ENCODE peak calls at places on chromosomes 2 and 18, in seven cellular contexts. J is adrenal gland; I is CD8-positive, alpha-beta T cell; T is upper lobe of right lung; N is HCT116; B is neural progenitor cell; L is esophagus muscularis mucosa. X is an unnamed sample. For H3K4me1, the result is how much of the 10 kb centered on the place peaks cover.

GRCh38 chr2:164954954-164955701 is at the start of gene SLC38A11:
- DNase-seq in I (no peak), B (no peak), L (no peak), J (peak), T (peak), N (no peak), X (no peak)

GRCh38 chr18:3330622-3331021 is 68.7 kb downstream of the MYL12B start:
- DNase-seq in I (no peak), T (no peak), N (no peak), J (no peak), L (no peak), B (no peak), X (no peak)

GRCh38 chr2:145431181-145431951 is 911.4 kb upstream of the ZEB2 start:
- DNase-seq in N (no peak), T (no peak), B (peak), L (no peak), I (no peak), J (no peak), X (no peak)

GRCh38 chr2:130181338-130181879 is at the start of gene SMPD4:
- DNase-seq in N (peak), T (peak), I (peak), B (peak), L (peak), J (peak), X (no peak)

GRCh38 chr18:76412010-76412817 is 82.8 kb downstream of the ZNF516 start:
- DNase-seq in T (no peak), J (peak), L (no peak), B (no peak), N (no peak), I (no peak), X (no peak)

GRCh38 chr18:76874643-76875389 is 52.5 kb downstream of the ZNF236 start:
- DNase-seq in J (no peak), N (peak), T (no peak), B (peak), L (no peak), I (no peak), X (no peak)

GRCh38 chr2:105809099-105809473 is 64.4 kb downstream of the NCK2 start:
- DNase-seq in I (no peak), B (no peak), T (no peak), L (peak), J (no peak), N (no peak), X (no peak)

GRCh38 chr2:173706936-173707335 is 258.2 kb downstream of the SP3 start:
- DNase-seq in B (no peak), J (no peak), L (no peak), I (no peak), T (no peak), N (no peak), X (no peak)

GRCh38 chr2:101812226-101812625 is 114.7 kb downstream of the MAP4K4 start:
- DNase-seq in N (no peak), L (no peak), I (no peak), T (no peak), B (no peak), J (no peak), X (no peak)

GRCh38 chr2:74813201-74813600 is 20.7 kb upstream of the HK2 start:
- DNase-seq in L (no peak), N (no peak), J (no peak), I (no peak), T (no peak), B (no peak), X (no peak)

GRCh38 chr2:62407401-62407800 is 98.6 kb downstream of the TMEM17 start:
- DNase-seq in I (no peak), T (no peak), B (no peak), L (no peak), N (no peak), J (no peak), X (no peak)

GRCh38 chr2:47785986-47786385 is 3.0 kb downstream of the MSH6 start:
- DNase-seq in T (no peak), I (no peak), B (no peak), L (no peak), J (no peak), N (no peak), X (no peak)

GRCh38 chr18:32437080-32437834 is 33.4 kb downstream of the GAREM1 start:
- DNase-seq in N (no peak), T (no peak), L (no peak), B (no peak), I (no peak), J (no peak), X (no peak)

GRCh38 chr2:11787991-11788390 is 41.6 kb downstream of the LPIN1 start:
- DNase-seq in N (no peak), I (no peak), L (no peak), B (no peak), J (no peak), T (no peak), X (peak)

GRCh38 chr2:230824406-230824978 is 40.2 kb upstream of the ITM2C start:
- DNase-seq in J (peak), T (no peak), N (peak), B (peak), L (no peak), I (peak), X (no peak)

GRCh38 chr2:43634604-43635306 is 2.3 kb upstream of the PLEKHH2 start:
- DNase-seq in T (no peak), J (no peak), N (no peak), L (no peak), I (no peak), B (no peak), X (no peak)

GRCh38 chr2:71925268-71926097 is 222.2 kb downstream of the CYP26B1 start:
- DNase-seq in L (no peak), N (no peak), B (no peak), T (peak), I (no peak), J (no peak), X (peak)

GRCh38 chr18:25650201-25650941 is 298.4 kb upstream of the ZNF521 start:
- DNase-seq in B (peak), I (no peak), T (no peak), J (no peak), N (no peak), L (no peak), X (no peak)

GRCh38 chr2:222835142-222835822 is 25.6 kb upstream of the ACSL3 start:
- DNase-seq in L (no peak), J (no peak), T (no peak), I (no peak), B (no peak), N (no peak), X (no peak)

GRCh38 chr2:39631256-39631655 is 34.5 kb upstream of the TMEM178A start:
- DNase-seq in N (no peak), J (no peak), I (no peak), B (no peak), T (no peak), L (no peak), X (no peak)

GRCh38 chr18:50830544-50830943 is 10.7 kb upstream of the MRO start:
- DNase-seq in T (no peak), B (no peak), N (no peak), J (no peak), I (no peak), L (no peak), X (no peak)

GRCh38 chr2:113117594-113118262 is 9.7 kb upstream of the IL1RN start:
- DNase-seq in L (peak), J (peak), N (no peak), T (no peak), B (no peak), I (no peak), X (peak)

GRCh38 chr2:199467462-199467822 is 9.7 kb upstream of the SATB2 start:
- DNase-seq in J (no peak), I (no peak), T (no peak), N (no peak), B (peak), L (no peak), X (no peak)

GRCh38 chr2:75102011-75102410 is 97.3 kb downstream of the TACR1 start:
- DNase-seq in N (no peak), I (no peak), J (no peak), B (no peak), L (peak), T (no peak), X (no peak)

DNA sequence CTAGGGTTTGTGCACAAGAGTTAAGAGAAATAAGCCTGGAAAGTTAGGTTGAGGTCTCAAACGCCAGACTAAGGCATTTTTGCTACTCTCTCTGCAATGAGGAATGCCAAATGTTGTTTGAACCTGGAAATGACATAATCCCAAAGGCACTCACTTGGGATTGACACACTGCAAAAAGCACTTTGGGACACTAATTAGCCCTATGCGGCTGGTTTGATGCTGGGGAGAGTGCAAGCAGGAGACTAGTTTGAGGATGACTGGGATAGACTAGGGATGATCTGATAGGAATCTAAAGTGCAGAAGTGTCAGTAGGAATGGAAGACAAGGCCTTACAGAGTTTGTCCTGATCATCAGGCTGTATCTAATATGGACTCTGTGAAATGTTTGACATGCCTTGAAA is 469.0 kb downstream of the SLC4A3 start:
- DNase-seq in L (no peak), I (no peak), J (no peak), N (no peak), T (no peak), B (no peak), X (peak)
- H3K27ac ChIP-seq in L (no peak), I (no peak), J (no peak), N (no peak), T (no peak), B (no peak), X (no peak)

DNA sequence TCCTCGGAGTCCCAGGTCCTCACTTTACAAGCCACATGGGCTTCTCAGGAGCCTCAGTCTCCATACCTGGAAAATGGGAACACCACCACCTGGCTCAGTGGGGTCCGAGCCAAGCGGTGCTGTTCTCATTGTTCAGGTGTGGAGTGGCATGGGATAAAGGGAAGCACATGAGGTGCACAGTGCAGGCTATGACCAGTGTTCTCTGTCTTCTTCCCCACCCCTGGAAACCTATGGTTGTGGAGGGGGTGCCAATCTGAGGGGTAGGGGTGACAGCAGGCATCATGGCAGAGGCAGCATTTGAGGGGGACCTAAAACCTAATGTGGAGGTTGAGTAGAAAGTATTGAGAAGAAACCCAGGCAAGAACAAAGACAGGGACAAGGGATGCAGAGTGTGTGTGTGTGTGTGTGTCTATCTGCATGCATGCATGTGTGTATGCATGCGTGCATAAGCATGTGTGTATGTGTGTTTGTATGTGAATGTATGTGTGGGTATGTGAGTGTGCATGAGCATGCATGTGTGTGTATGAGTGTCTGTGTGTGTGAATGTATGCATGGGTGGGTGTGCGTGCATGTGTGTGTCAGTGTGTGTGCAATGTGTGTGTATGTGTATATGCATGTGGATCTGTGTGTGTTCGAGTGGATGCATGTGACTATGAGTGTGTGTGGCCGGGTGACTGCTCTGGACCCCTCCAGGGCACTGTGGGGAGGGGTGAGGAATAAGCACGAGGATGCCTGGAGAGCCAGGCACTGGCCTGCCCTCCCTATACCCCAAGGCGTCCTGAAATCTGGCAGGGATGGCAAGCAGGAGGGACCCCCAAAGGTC is 4.0 kb downstream of the KIF1A start:
- DNase-seq in B (no peak), L (no peak), T (no peak), N (no peak), J (peak), I (no peak), X (no peak)
- H3K4me1 ChIP-seq in B (under half), L (under half), T (under half), N (under half), J (under half), I (under half), X (under half)

DNA sequence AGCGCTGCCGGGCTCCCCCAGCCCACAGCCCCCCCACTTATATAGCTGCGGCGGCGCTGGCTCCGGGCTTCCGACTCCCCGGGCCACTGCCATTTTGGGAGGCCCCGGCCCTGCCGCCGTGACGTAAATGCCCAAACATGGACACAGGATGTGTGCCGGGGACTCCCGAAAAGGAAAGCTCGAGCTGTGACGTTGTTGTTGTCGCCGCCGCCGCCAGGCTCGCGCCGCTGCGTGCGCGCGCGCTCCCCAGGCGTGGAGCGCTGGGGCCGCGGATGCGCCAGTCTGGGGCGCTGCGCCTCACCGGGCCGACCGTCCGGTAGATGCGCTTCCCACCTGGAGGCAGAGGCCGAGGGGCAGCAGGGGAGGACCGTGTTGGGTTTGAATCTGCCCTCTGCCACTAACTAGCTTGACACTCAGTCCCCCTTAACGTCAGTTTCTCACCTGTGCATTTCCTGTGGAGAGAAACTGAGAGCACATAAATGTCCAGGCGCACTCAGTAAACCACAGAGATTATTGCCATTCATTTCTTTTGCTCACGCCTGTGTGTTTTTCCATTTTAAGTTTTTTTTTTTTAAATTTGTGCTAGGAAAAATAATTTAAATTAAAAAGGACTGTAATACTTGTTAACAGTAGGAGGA is at the start of gene EGR4:
- DNase-seq in I (peak), T (peak), J (peak), L (no peak), B (peak), N (peak), X (no peak)
- H3K4me3 ChIP-seq in I (peak), T (peak), J (peak), L (peak), B (peak), N (peak), X (peak)

DNA sequence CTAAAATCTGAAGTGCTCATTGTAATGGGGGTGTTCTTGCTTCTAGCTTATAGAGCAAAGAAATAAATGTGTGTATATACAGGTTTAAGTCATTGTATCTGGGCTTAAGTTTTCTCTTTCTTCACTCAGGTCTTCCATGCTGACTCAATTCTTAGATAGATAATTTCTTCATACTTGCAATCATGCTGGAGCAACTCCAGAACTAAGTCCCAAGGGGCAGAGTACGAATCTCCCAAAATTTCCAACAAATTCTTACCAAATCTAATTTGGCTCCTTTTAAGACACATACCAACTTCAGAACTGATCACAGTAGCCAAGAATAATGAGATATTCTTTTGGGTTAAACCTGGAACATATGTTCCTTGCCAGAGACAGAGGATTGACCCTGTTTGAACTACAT is 4.3 kb upstream of the SPAG16 start:
- DNase-seq in T (no peak), N (no peak), L (no peak), B (no peak), J (no peak), I (no peak), X (no peak)
- H3K27ac ChIP-seq in T (no peak), N (no peak), L (no peak), B (no peak), J (no peak), I (no peak), X (no peak)

GRCh38 chr2:108626993-108627392 is 92.3 kb upstream of the RANBP2 start:
- DNase-seq in I (no peak), L (no peak), T (no peak), B (no peak), J (no peak), N (no peak), X (no peak)

GRCh38 chr2:108630567-108631405 is 88.5 kb upstream of the RANBP2 start:
- DNase-seq in J (no peak), L (no peak), T (no peak), I (no peak), B (no peak), N (no peak), X (no peak)

GRCh38 chr2:108627911-108628567 is 91.2 kb upstream of the RANBP2 start:
- DNase-seq in B (no peak), L (no peak), N (no peak), T (no peak), I (no peak), J (no peak), X (no peak)

GRCh38 chr2:108632332-108632712 is 87.0 kb upstream of the RANBP2 start:
- DNase-seq in J (no peak), L (no peak), I (no peak), T (no peak), B (no peak), N (no peak), X (no peak)

GRCh38 chr2:108629417-108629816 is 89.9 kb upstream of the RANBP2 start:
- DNase-seq in T (no peak), B (no peak), N (no peak), I (no peak), J (no peak), L (no peak), X (no peak)
- H3K4me1 ChIP-seq in T (half or more), B (under half), N (under half), I (under half), J (under half), L (under half), X (under half)

DNA sequence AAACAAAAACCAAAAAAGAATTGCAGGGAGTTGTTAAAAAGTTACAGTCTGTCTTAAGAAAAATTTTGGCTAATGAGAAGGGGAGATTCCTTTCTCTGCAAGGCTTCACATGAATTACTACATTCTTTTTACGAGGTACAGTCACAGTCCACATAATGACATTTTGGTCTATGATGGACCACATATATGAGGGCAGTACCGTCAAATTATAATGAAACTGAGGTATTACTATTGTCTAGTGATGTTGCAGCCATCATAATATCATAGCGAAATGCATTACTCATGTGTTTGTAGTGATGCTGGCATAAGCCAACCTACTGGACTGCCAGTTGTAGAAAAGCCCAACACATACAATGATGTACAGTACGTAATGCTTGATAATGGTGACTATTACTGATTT is 12.5 kb downstream of the SERPINB7 start:
- DNase-seq in T (no peak), B (no peak), N (no peak), L (no peak), I (no peak), J (no peak), X (no peak)
- H3K4me3 ChIP-seq in T (no peak), B (no peak), N (no peak), L (no peak), I (no peak), J (no peak), X (no peak)

GRCh38 chr2:159573294-159573693 is 43.1 kb downstream of the BAZ2B start:
- DNase-seq in N (no peak), B (no peak), T (no peak), J (no peak), I (no peak), L (no peak), X (no peak)
- H3K27ac ChIP-seq in N (no peak), B (no peak), T (no peak), J (no peak), I (no peak), L (no peak), X (no peak)

DNA sequence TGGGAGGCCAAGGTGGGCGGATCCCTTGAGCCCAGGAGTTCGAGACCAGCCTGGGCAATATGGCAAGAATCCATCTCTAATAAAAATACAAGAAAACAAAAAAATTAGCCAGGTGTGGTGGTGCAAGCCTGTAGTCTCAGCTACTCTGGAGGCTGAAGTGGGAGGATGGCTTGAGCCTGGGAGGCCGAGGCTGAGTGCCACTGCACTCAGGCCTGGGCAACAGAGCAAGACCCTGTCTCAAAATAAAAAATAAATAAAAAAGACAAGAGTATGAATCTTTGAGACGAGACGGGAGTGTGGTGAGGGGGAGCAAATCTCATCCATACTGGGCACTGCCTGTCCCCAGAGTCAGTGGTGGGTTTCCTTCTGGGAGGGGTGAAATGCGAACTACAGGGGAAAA is 12.2 kb downstream of the GPR17 start:
- DNase-seq in L (no peak), T (peak), J (no peak), I (no peak), B (no peak), N (no peak), X (no peak)
- H3K4me1 ChIP-seq in L (half or more), T (under half), J (under half), I (under half), B (under half), N (under half), X (half or more)

DNA sequence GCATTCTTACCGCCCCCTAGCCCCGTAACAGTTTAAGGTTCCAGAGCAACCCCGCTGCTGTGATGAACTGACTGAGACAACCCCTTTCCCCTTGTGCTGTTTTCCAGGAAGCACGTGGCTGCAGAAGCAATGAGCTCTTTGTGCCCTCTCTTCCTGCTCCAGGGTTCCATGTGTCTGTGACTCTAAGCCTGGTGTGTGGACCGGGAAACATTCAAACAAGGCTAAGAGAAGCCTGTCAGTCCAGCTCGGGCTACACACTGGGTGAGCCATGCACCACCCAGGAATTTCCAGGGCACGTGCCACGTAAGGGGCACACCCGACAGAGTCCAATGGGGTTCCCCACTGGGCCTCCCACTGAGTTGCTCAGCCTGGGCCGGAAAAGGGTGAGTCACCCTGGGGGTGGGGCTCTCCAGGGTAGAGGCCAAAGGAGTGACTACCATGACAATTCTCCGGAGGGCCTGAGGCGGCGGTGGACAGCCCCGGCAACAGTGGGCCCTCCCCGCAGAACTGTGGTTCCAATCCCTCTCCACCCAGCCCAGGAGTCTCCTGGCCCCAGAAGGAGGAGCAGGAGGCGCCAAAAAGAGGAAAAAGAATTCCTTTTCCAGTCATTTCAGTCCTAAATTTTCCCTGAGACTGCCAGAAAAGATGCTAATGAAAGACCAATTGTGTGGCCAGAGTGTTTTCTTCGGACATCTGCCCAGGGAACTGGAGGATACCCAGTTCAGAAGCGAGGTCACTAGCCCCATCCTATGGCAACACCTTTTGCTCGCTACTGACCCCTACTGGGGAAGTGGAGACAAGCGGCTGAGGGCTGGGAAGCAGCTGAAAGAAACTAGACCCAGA is 157.8 kb upstream of the SLC1A4 start:
- DNase-seq in B (peak), N (peak), J (peak), L (peak), I (peak), T (peak), X (peak)
- H3K4me3 ChIP-seq in B (no peak), N (peak), J (peak), L (no peak), I (no peak), T (no peak), X (no peak)

X was measured in vagina.